ENCODE peak calls at places on chromosomes 13 and 19, in seven cellular contexts. K is IMR-90, P is left cardiac atrium, D is neural progenitor cell, W is substantia nigra, I is DMS153, S is EL. C is an unnamed sample.

GRCh38 chr13:112702983-112703379 is 13.1 kb downstream of the ATP11A start:
- DNase-seq in P (no peak), D (no peak), W (no peak), K (no peak), S (no peak), I (no peak), C (no peak)

GRCh38 chr19:29269641-29270040 is 56.7 kb upstream of the UQCRFS1 start:
- DNase-seq in D (no peak), W (no peak), P (no peak), S (no peak), I (no peak), K (no peak), C (no peak)

GRCh38 chr19:1913781-1914577 is 8.8 kb downstream of the ADAT3 start:
- DNase-seq in W (no peak), S (no peak), P (no peak), I (no peak), K (no peak), D (no peak), C (no peak)

GRCh38 chr13:99316657-99317244 is 9.6 kb upstream of the GPR183 start:
- DNase-seq in P (no peak), S (no peak), I (peak), K (no peak), W (no peak), D (no peak), C (no peak)

GRCh38 chr13:91868351-91868750 is 469.9 kb downstream of the GPC5 start:
- DNase-seq in S (no peak), K (no peak), I (no peak), D (no peak), P (no peak), W (no peak), C (no peak)

GRCh38 chr13:28532226-28533048 is 37.5 kb upstream of the FLT1 start:
- DNase-seq in W (no peak), D (peak), I (no peak), K (no peak), P (peak), S (peak), C (peak)

GRCh38 chr19:31364956-31365355 is 15.7 kb upstream of the TSHZ3 start:
- DNase-seq in S (no peak), K (no peak), W (no peak), D (no peak), P (no peak), I (no peak), C (no peak)

GRCh38 chr13:76470991-76471390 is 415.2 kb downstream of the KCTD12 start:
- DNase-seq in D (no peak), S (no peak), K (no peak), W (no peak), P (no peak), I (no peak), C (no peak)

GRCh38 chr19:28905996-28906395 is 307.0 kb downstream of the UQCRFS1 start:
- DNase-seq in I (no peak), D (no peak), P (no peak), W (no peak), S (peak), K (peak), C (peak)

GRCh38 chr19:6632002-6632621 is 37.8 kb downstream of the TNFSF14 start:
- DNase-seq in D (peak), I (peak), S (peak), W (no peak), K (peak), P (peak), C (peak)

GRCh38 chr13:64154514-64154913 is 2738.9 kb upstream of the PCDH20 start:
- DNase-seq in I (no peak), D (no peak), P (no peak), K (peak), W (no peak), S (peak), C (no peak)

GRCh38 chr13:74197686-74198085 is 63.5 kb upstream of the KLF12 start:
- DNase-seq in W (no peak), P (no peak), D (no peak), I (no peak), K (no peak), S (no peak), C (no peak)

GRCh38 chr19:29845576-29846176 is 33.9 kb downstream of the CCNE1 start:
- DNase-seq in P (peak), S (peak), K (peak), W (no peak), I (no peak), D (peak), C (no peak)

GRCh38 chr19:36915992-36916830 is at the start of the genes ZNF568 and ZNF829:
- DNase-seq in P (peak), K (peak), D (peak), I (no peak), W (peak), S (peak), C (peak)

GRCh38 chr13:26914624-26915023 is 154.0 kb upstream of the GPR12 start:
- DNase-seq in W (no peak), S (peak), I (peak), P (no peak), D (no peak), K (no peak), C (no peak)

GRCh38 chr19:48069435-48069834 is 25.6 kb upstream of the CABP5 start:
- DNase-seq in K (no peak), D (no peak), S (no peak), W (no peak), I (no peak), P (no peak), C (no peak)

GRCh38 chr19:10320602-10321416 is 5.0 kb upstream of the FDX2 start:
- DNase-seq in K (no peak), P (no peak), I (no peak), S (no peak), W (no peak), D (no peak), C (no peak)

GRCh38 chr13:110444226-110444653 is 117.3 kb downstream of the RAB20 start:
- DNase-seq in I (no peak), D (no peak), P (no peak), S (peak), K (peak), W (no peak), C (peak)

GRCh38 chr19:19459707-19460251 is 54.3 kb downstream of the GATAD2A start:
- DNase-seq in S (peak), D (no peak), K (peak), I (no peak), P (peak), W (no peak), C (peak)

GRCh38 chr19:53545271-53546065 is 7.5 kb downstream of the ZNF331 start:
- DNase-seq in W (no peak), S (peak), D (no peak), K (peak), P (no peak), I (no peak), C (peak)

GRCh38 chr13:42486711-42487198 is 87.2 kb upstream of the TNFSF11 start:
- DNase-seq in P (no peak), S (peak), I (no peak), W (no peak), D (no peak), K (peak), C (peak)

GRCh38 chr19:21094347-21095025 is 12.5 kb downstream of the ZNF714 start:
- DNase-seq in D (no peak), S (no peak), I (no peak), P (no peak), W (no peak), K (no peak), C (no peak)

GRCh38 chr19:46466536-46467199 is 4.7 kb downstream of the PNMA8A start:
- DNase-seq in P (peak), W (no peak), I (no peak), D (no peak), K (peak), S (peak), C (peak)

GRCh38 chr13:113474179-113474578 is 16.3 kb downstream of the DCUN1D2 start:
- DNase-seq in K (peak), P (peak), W (no peak), I (no peak), D (no peak), S (peak), C (peak)

GRCh38 chr13:33548065-33548464 is 262.5 kb upstream of the STARD13 start:
- DNase-seq in I (no peak), S (no peak), D (no peak), K (no peak), P (no peak), W (no peak), C (no peak)

GRCh38 chr13:39196957-39197644 is 158.8 kb downstream of the NHLRC3 start:
- DNase-seq in S (peak), K (no peak), P (no peak), W (no peak), D (no peak), I (peak), C (no peak)

GRCh38 chr19:13154241-13154778 is 4.1 kb downstream of the IER2 start:
- DNase-seq in P (peak), S (peak), W (no peak), I (no peak), K (peak), D (peak), C (peak)

GRCh38 chr19:11860721-11861120 is 12.2 kb downstream of the ZNF439 start:
- DNase-seq in K (no peak), S (no peak), D (no peak), W (no peak), I (no peak), P (no peak), C (no peak)

GRCh38 chr19:5035105-5035761 is 66.3 kb downstream of the KDM4B start:
- DNase-seq in D (no peak), S (no peak), W (no peak), I (no peak), K (no peak), P (no peak), C (no peak)

GRCh38 chr13:73056054-73056962 is 2.5 kb upstream of the KLF5 start:
- DNase-seq in K (peak), I (no peak), D (peak), S (peak), W (no peak), P (no peak), C (peak)